ENCODE peak calls at places on chromosomes 5 and 9, in eight cellular contexts. T, Q, Z, A, X, M, E and H are unnamed samples.

GRCh38 chr5:80867233-80867632 is 92.9 kb upstream of the RASGRF2 start:
- DNase-seq in T (no peak), Q (peak; percentile 10), Z (no peak), A (no peak), X (no peak), M (no peak), E (peak; percentile 13), H (no peak)

GRCh38 chr5:96795626-96796025 is 12.1 kb downstream of the ERAP1 start:
- DNase-seq in T (no peak), Q (no peak), Z (no peak), A (no peak), X (no peak), M (no peak), E (no peak), H (no peak)

GRCh38 chr9:89360465-89360864 is 42.2 kb downstream of the SECISBP2 start:
- DNase-seq in T (peak; percentile 89), Q (no peak), Z (no peak), A (no peak), X (no peak), M (no peak), E (peak; percentile 11), H (no peak)

GRCh38 chr9:137422668-137423000 is 328 bp downstream of the EXD3 start:
- DNase-seq in T (no peak), Q (peak; percentile 69), Z (peak; percentile 66), A (no peak), X (no peak), M (no peak), E (no peak), H (peak; percentile 55)

GRCh38 chr5:149959406-149960236 is 937 bp upstream of the SLC26A2 start:
- DNase-seq in T (no peak), Q (peak; percentile 61), Z (no peak), A (no peak), X (no peak), M (peak; percentile 16), E (peak; percentile 58), H (no peak)

GRCh38 chr9:26801772-26802171 is 90.8 kb downstream of the CAAP1 start:
- DNase-seq in T (no peak), Q (no peak), Z (no peak), A (no peak), X (no peak), M (no peak), E (no peak), H (no peak)

GRCh38 chr9:109910616-109911568 is 130.9 kb downstream of the PALM2AKAP2 start:
- DNase-seq in T (no peak), Q (peak; percentile 89), Z (no peak), A (no peak), X (no peak), M (no peak), E (peak; percentile 88), H (no peak)

GRCh38 chr5:55481293-55481900 is 53.4 kb downstream of the PLPP1 start:
- DNase-seq in T (no peak), Q (peak; percentile 28), Z (no peak), A (no peak), X (no peak), M (no peak), E (no peak), H (no peak)

GRCh38 chr9:91056917-91057316 is 255.3 kb downstream of the SYK start:
- DNase-seq in T (no peak), Q (peak; percentile 36), Z (no peak), A (no peak), X (no peak), M (no peak), E (peak; percentile 60), H (no peak)

GRCh38 chr5:169628891-169629290 is 8.2 kb upstream of the DOCK2 start:
- DNase-seq in T (no peak), Q (peak; percentile 94), Z (no peak), A (no peak), X (no peak), M (no peak), E (peak; percentile 86), H (no peak)

GRCh38 chr9:90642570-90643539 is at the start of gene DIRAS2:
- DNase-seq in T (peak; percentile 97), Q (peak; percentile 47), Z (peak; percentile 79), A (peak; percentile 89), X (peak; percentile 84), M (no peak), E (peak; percentile 43), H (peak; percentile 87)

GRCh38 chr9:135925496-135926133 is 18.3 kb upstream of the CAMSAP1 start:
- DNase-seq in T (peak; percentile 82), Q (no peak), Z (no peak), A (no peak), X (no peak), M (no peak), E (peak; percentile 35), H (no peak)

GRCh38 chr9:73135394-73135793 is 16.3 kb upstream of the ANXA1 start:
- DNase-seq in T (no peak), Q (no peak), Z (no peak), A (no peak), X (no peak), M (no peak), E (no peak), H (no peak)

GRCh38 chr9:131126059-131126426 is 657 bp downstream of the NUP214 start:
- DNase-seq in T (no peak), Q (no peak), Z (no peak), A (no peak), X (no peak), M (no peak), E (no peak), H (no peak)

GRCh38 chr5:6467591-6467990 is 18.9 kb downstream of the UBE2QL1 start:
- DNase-seq in T (no peak), Q (no peak), Z (no peak), A (no peak), X (no peak), M (no peak), E (no peak), H (no peak)

GRCh38 chr9:71909887-71910601 is 949 bp downstream of the ABHD17B start:
- DNase-seq in T (peak; percentile 94), Q (peak; percentile 55), Z (no peak), A (no peak), X (peak; percentile 24), M (peak; percentile 14), E (peak; percentile 20), H (peak; percentile 85)

GRCh38 chr5:53130206-53130605 is 20.6 kb upstream of the MOCS2 start:
- DNase-seq in T (no peak), Q (peak; percentile 76), Z (no peak), A (no peak), X (no peak), M (no peak), E (peak; percentile 26), H (no peak)

GRCh38 chr5:16539169-16539666 is 73.6 kb upstream of the ZNF622 start:
- DNase-seq in T (no peak), Q (peak; percentile 93), Z (no peak), A (no peak), X (no peak), M (no peak), E (peak; percentile 80), H (peak; percentile 57)

GRCh38 chr9:21728781-21729180 is 73.7 kb upstream of the MTAP start:
- DNase-seq in T (no peak), Q (peak; percentile 59), Z (no peak), A (no peak), X (no peak), M (no peak), E (peak; percentile 51), H (no peak)

GRCh38 chr5:80607832-80608231 is 37.8 kb upstream of the ANKRD34B start:
- DNase-seq in T (no peak), Q (no peak), Z (no peak), A (no peak), X (no peak), M (no peak), E (no peak), H (no peak)